ENCODE peak calls at places on chromosome 7, in seven cellular contexts. V, R, F, M, I, Q and L are unnamed samples.

GRCh38 chr7:34075543-34075942 is 170.2 kb downstream of the BMPER start:
- DNase-seq in V (no peak), R (no peak), F (no peak), M (no peak), I (no peak), Q (no peak), L (no peak)

GRCh38 chr7:120994512-120995363 is 6.2 kb downstream of the CPED1 start:
- DNase-seq in V (no peak), R (no peak), F (no peak), M (no peak), I (no peak), Q (no peak), L (no peak)

GRCh38 chr7:78530351-78530750 is 731.8 kb downstream of the PHTF2 start:
- DNase-seq in V (peak; percentile 1), R (no peak), F (no peak), M (peak; percentile 55), I (no peak), Q (peak; percentile 45), L (peak; percentile 23)

GRCh38 chr7:50721661-50722259 is 60.9 kb downstream of the GRB10 start:
- DNase-seq in V (no peak), R (no peak), F (peak; percentile 67), M (no peak), I (no peak), Q (peak; percentile 27), L (no peak)

GRCh38 chr7:128791121-128791967 is 424 bp upstream of the CCDC136 start:
- DNase-seq in V (no peak), R (no peak), F (peak; percentile 85), M (no peak), I (peak; percentile 77), Q (peak; percentile 38), L (peak; percentile 25)

GRCh38 chr7:27271384-27271783 is 28.8 kb downstream of the EVX1 start:
- DNase-seq in V (no peak), R (no peak), F (no peak), M (no peak), I (no peak), Q (no peak), L (no peak)

GRCh38 chr7:2031496-2031895 is 201.2 kb downstream of the MAD1L1 start:
- DNase-seq in V (no peak), R (no peak), F (peak; percentile 4), M (no peak), I (peak; percentile 20), Q (no peak), L (no peak)

GRCh38 chr7:118239014-118239413 is 14.5 kb downstream of the ANKRD7 start:
- DNase-seq in V (no peak), R (no peak), F (no peak), M (no peak), I (no peak), Q (no peak), L (no peak)

GRCh38 chr7:131480384-131481315 is 75.8 kb downstream of the PODXL start:
- DNase-seq in V (peak; percentile 81), R (no peak), F (no peak), M (peak; percentile 70), I (no peak), Q (peak; percentile 63), L (peak; percentile 68)

GRCh38 chr7:134514663-134515062 is 12.7 kb upstream of the AKR1B10 start:
- DNase-seq in V (peak; percentile 71), R (peak; percentile 83), F (no peak), M (peak; percentile 47), I (no peak), Q (peak; percentile 89), L (peak; percentile 90)

GRCh38 chr7:108396094-108396493 is 60.1 kb downstream of the NRCAM start:
- DNase-seq in V (no peak), R (no peak), F (no peak), M (no peak), I (no peak), Q (no peak), L (no peak)

DNA sequence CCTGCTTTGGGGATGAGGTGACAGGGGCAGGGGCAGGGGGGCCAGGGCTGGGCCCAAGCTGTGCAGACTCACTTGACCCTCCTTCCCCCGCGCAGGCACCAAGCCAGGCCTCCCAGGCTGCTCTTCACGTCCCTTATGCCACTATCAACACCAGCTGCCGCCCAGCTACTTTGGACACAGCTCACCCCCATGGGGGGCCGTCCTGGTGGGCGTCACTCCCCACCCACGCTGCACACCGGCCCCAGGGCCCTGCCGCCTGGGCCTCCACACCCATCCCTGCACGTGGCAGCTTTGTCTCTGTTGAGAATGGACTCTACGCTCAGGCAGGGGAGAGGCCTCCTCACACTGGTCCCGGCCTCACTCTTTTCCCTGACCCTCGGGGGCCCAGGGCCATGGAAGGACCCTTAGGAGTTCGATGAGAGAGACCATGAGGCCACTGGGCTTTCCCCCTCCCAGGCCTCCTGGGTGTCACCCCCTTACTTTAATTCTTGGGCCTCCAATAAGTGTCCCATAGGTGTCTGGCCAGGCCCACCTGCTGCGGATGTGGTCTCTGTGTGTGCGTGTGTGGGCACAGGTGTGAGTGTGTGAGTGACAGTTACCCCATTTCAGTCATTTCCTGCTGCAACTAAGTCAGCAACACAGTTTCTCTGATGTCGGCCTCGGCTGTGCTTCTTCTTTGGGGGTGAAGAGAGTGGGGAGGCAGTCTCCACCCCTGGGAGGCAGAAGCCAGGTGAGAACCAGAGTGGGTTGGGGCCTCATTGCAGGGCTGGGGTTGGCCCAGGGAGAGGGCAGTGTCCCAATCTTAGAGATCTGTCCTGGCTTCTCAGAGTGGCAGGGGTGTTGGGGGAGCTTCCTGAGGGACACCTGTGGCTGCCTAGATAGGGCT is 1.3 kb downstream of the PVRIG start:
- DNase-seq in V (no peak), R (no peak), F (peak; percentile 55), M (no peak), I (no peak), Q (no peak), L (no peak)
- H3K4me3 ChIP-seq in V (no peak overlapping the region), R (no peak overlapping the region), F (no peak overlapping the region), M (no peak overlapping the region), I (peak overlapping the region; percentile 36), Q (no peak overlapping the region), L (no peak overlapping the region)

DNA sequence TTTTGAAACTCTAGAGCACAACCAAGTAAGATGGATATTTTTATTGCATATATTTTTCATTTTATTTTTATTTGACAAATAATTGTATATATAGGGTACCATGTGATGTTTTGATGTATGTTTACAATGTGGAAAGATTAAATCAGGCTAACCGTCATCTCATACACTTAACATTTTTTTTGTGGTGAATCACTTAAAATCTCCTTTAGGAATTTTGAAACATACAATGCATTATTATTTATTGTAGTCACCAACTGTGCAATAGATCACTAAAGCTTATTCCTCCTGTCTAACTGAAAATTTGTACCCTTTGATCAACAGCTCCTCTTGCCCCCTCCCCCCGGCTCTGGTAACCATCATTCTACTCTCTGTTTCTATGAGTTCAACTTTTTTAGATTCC is 77.2 kb downstream of the DNAH11 start:
- DNase-seq in V (no peak), R (no peak), F (no peak), M (no peak), I (no peak), Q (no peak), L (no peak)
- TF ChIP-seq CTCF in V (no peak), R (no peak), F (no peak), M (no peak), I (no peak), Q (no peak), L (no peak)

GRCh38 chr7:4738711-4739527 is 36.5 kb upstream of the AP5Z1 start:
- DNase-seq in V (peak; percentile 55), R (peak; percentile 73), F (no peak), M (peak; percentile 90), I (no peak), Q (peak; percentile 94), L (peak; percentile 89)
- H3K4me3 ChIP-seq in V (no peak overlapping the region), R (peak overlapping the region; percentile 37), F (no peak overlapping the region), M (peak overlapping the region; percentile 31), I (peak overlapping the region; percentile 39), Q (peak overlapping the region; percentile 33), L (peak overlapping the region; percentile 43)

DNA sequence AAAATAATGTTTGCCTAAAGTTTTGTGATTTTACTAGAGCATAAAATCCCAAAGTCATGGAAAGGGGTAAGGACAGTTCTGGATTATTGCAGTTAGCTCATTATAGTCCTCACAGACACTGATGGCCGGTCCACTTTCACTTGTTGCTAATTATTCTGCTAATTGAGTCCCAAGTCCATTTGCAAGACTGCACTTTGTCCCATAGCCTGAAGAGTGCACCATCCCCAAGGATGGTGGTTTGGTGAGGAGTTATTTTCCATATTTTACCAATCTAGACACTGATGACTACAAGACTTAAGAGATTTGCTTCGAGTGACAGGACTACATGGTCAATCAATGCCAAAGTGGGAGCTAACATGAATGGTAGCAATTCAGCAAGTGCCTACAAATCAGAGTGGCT is 181.8 kb upstream of the CACNA2D1 start:
- DNase-seq in V (no peak), R (no peak), F (no peak), M (no peak), I (no peak), Q (peak; percentile 18), L (no peak)
- TF ChIP-seq CTCF in V (no peak), R (peak; percentile 26), F (no peak), M (no peak), I (no peak), Q (peak; percentile 32), L (no peak)

GRCh38 chr7:139034855-139035587 is 821 bp downstream of the ZC3HAV1L start:
- DNase-seq in V (no peak), R (no peak), F (peak; percentile 56), M (peak; percentile 28), I (no peak), Q (peak; percentile 38), L (peak; percentile 19)

GRCh38 chr7:139032473-139032872 is 3.4 kb downstream of the ZC3HAV1L start:
- DNase-seq in V (no peak), R (no peak), F (no peak), M (no peak), I (no peak), Q (no peak), L (no peak)

GRCh38 chr7:139035588-139036353 is at the start of gene ZC3HAV1L:
- DNase-seq in V (peak; percentile 16), R (peak; percentile 27), F (peak; percentile 75), M (peak; percentile 63), I (peak; percentile 66), Q (peak; percentile 71), L (peak; percentile 56)

GRCh38 chr7:139033346-139034114 is 2.3 kb downstream of the ZC3HAV1L start:
- DNase-seq in V (no peak), R (no peak), F (no peak), M (no peak), I (no peak), Q (no peak), L (no peak)

GRCh38 chr7:139034336-139034735 is 1.5 kb downstream of the ZC3HAV1L start:
- DNase-seq in V (no peak), R (no peak), F (no peak), M (no peak), I (no peak), Q (no peak), L (no peak)
- H3K4me3 ChIP-seq in V (peak overlapping the region; percentile 72), R (peak overlapping the region; percentile 90), F (no peak overlapping the region), M (peak overlapping the region; percentile 76), I (no peak overlapping the region), Q (peak overlapping the region; percentile 87), L (peak overlapping the region; percentile 76)

GRCh38 chr7:80133361-80134104 is 1.1 kb upstream of the GNAI1 start:
- DNase-seq in V (no peak), R (no peak), F (no peak), M (no peak), I (no peak), Q (peak; percentile 29), L (no peak)
- TF ChIP-seq CTCF in V (no peak), R (peak; percentile 29), F (no peak), M (no peak), I (no peak), Q (no peak), L (peak; percentile 17)